ENCODE peak calls at places on chromosomes 2 and 18, in eight cellular contexts. S is pancreas; L is psoas muscle; K is CD8-positive, alpha-beta T cell; E is IMR-90; W is heart right ventricle; Z is gastrocnemius medialis; R is HCT116. T is an unnamed sample.

GRCh38 chr18:71807586-71807985 is 736.6 kb downstream of the CBLN2 start:
- DNase-seq in S (no peak), L (no peak), K (no peak), E (peak; percentile 12), W (no peak), Z (no peak), R (no peak), T (no peak)

GRCh38 chr2:3605013-3605961 is 10.4 kb downstream of the COLEC11 start:
- DNase-seq in S (peak; percentile 91), L (peak; percentile 88), K (no peak), E (no peak), W (no peak), Z (no peak), R (peak; percentile 82), T (no peak)

GRCh38 chr2:131148426-131148825 is 43.3 kb downstream of the PLEKHB2 start:
- DNase-seq in S (no peak), L (no peak), K (no peak), E (no peak), W (no peak), Z (no peak), R (no peak), T (no peak)

GRCh38 chr18:13137041-13137938 is 81.3 kb upstream of the LDLRAD4 start:
- DNase-seq in S (peak; percentile 80), L (peak; percentile 64), K (peak; percentile 29), E (no peak), W (peak; percentile 55), Z (no peak), R (no peak), T (peak; percentile 24)

GRCh38 chr18:48300463-48300961 is 108.7 kb downstream of the ZBTB7C start:
- DNase-seq in S (no peak), L (no peak), K (no peak), E (no peak), W (no peak), Z (peak; percentile 18), R (no peak), T (no peak)

GRCh38 chr2:234181128-234181527 is 130.6 kb downstream of the SPP2 start:
- DNase-seq in S (no peak), L (no peak), K (no peak), E (no peak), W (no peak), Z (no peak), R (no peak), T (no peak)

GRCh38 chr2:95729556-95729955 is 137.8 kb downstream of the TRIM43 start:
- DNase-seq in S (no peak), L (no peak), K (no peak), E (no peak), W (no peak), Z (no peak), R (no peak), T (no peak)

GRCh38 chr2:20613342-20613916 is 37.5 kb downstream of the HS1BP3 start:
- DNase-seq in S (peak; percentile 28), L (peak; percentile 42), K (no peak), E (no peak), W (peak; percentile 24), Z (peak; percentile 60), R (no peak), T (peak; percentile 16)

GRCh38 chr2:41040782-41041181 is 588.9 kb upstream of the SLC8A1 start:
- DNase-seq in S (no peak), L (no peak), K (no peak), E (no peak), W (no peak), Z (no peak), R (no peak), T (no peak)

GRCh38 chr18:26134110-26134509 is 441 bp downstream of the PSMA8 start:
- DNase-seq in S (no peak), L (no peak), K (no peak), E (no peak), W (no peak), Z (no peak), R (no peak), T (no peak)

GRCh38 chr2:39996653-39997080 is 217.6 kb upstream of the THUMPD2 start:
- DNase-seq in S (no peak), L (no peak), K (no peak), E (peak; percentile 95), W (no peak), Z (no peak), R (peak; percentile 68), T (no peak)

GRCh38 chr2:223460774-223461211 is 141.4 kb downstream of the SCG2 start:
- DNase-seq in S (no peak), L (no peak), K (no peak), E (peak; percentile 82), W (no peak), Z (no peak), R (peak; percentile 67), T (no peak)

GRCh38 chr2:196376984-196377877 is 205.9 kb upstream of the STK17B start:
- DNase-seq in S (no peak), L (no peak), K (no peak), E (peak; percentile 10), W (no peak), Z (no peak), R (no peak), T (no peak)

GRCh38 chr2:224151161-224151560 is 112.1 kb upstream of the SERPINE2 start:
- DNase-seq in S (no peak), L (no peak), K (no peak), E (peak; percentile 69), W (no peak), Z (no peak), R (no peak), T (no peak)

GRCh38 chr2:219131744-219132143 is 28.9 kb downstream of the NHEJ1 start:
- DNase-seq in S (no peak), L (no peak), K (no peak), E (no peak), W (no peak), Z (no peak), R (no peak), T (no peak)

GRCh38 chr18:35705988-35706387 is 124.4 kb downstream of the GALNT1 start:
- DNase-seq in S (no peak), L (no peak), K (no peak), E (no peak), W (no peak), Z (no peak), R (no peak), T (no peak)

GRCh38 chr2:177316756-177317155 is 52.2 kb upstream of the NFE2L2 start:
- DNase-seq in S (no peak), L (no peak), K (no peak), E (no peak), W (no peak), Z (no peak), R (no peak), T (no peak)

GRCh38 chr2:153519260-153519875 is 40.8 kb upstream of the RPRM start:
- DNase-seq in S (no peak), L (peak; percentile 61), K (peak; percentile 20), E (peak; percentile 39), W (no peak), Z (no peak), R (peak; percentile 55), T (peak; percentile 42)

GRCh38 chr2:200184748-200185574 is 121.5 kb upstream of the SPATS2L start:
- DNase-seq in S (no peak), L (no peak), K (no peak), E (no peak), W (no peak), Z (no peak), R (no peak), T (no peak)

GRCh38 chr2:69358914-69359313 is 28.1 kb downstream of the GFPT1 start:
- DNase-seq in S (no peak), L (no peak), K (no peak), E (no peak), W (no peak), Z (no peak), R (no peak), T (no peak)

GRCh38 chr2:38463752-38464151 is 86.7 kb upstream of the ATL2 start:
- DNase-seq in S (no peak), L (no peak), K (no peak), E (no peak), W (no peak), Z (no peak), R (no peak), T (no peak)

DNA sequence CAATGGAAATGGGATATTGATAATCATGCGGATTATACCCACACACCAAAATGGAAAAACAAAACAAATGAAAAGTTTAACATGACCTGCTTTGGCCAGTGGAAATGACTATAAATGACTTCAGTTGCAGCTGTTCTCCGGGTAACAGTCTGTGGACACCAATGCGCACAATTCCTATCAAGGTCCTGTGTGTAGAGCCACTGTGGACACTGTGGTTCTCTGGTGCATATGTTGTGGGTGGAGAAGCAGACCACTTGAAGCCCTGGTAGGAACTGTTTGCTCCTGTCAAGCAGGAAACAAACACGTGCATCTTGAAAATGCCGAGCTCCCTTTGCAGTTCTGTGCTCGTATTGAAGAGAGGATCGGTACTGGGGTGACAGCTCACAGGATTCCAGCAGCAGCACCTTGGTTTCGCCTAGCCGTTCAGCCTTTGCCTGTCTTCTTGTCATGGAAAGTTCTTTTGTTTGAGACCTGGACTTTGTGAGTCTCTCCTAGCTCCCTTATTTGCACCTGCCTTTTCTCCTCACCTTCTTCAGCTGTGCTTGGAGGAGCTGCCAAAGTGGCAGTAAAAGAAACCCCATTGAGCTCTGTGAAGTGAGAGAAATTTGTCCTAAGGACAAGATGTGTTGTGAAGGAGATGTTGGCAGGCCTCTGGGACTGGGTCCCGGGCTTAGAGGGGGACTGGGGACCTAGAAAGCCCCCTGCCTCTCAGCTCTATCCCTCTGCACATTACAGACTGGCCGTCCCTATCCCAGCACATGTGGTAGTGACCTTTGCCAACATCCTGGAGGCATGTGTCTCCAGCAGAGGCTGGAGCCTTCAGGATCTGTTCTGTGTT is 33.0 kb downstream of the NCK2 start:
- DNase-seq in S (no peak), L (no peak), K (no peak), E (no peak), W (no peak), Z (no peak), R (no peak), T (no peak)
- H3K4me1 ChIP-seq in S (no peaks in the 10 kb centered on the region), L (peaks cover 67% of the 10 kb centered on the region), K (peaks cover 98% of the 10 kb centered on the region), E (peaks cover 10% of the 10 kb centered on the region), W (peaks cover 39% of the 10 kb centered on the region), Z (peaks cover 77% of the 10 kb centered on the region), R (no peaks in the 10 kb centered on the region), T (no peaks in the 10 kb centered on the region)

GRCh38 chr2:110931648-110932047 is 189.1 kb upstream of the BCL2L11 start:
- DNase-seq in S (no peak), L (no peak), K (no peak), E (peak; percentile 15), W (no peak), Z (no peak), R (no peak), T (no peak)
- TF ChIP-seq CTCF in S (no peak), L (no peak), K (no peak), E (no peak), W (no peak), Z (no peak), R (no peak), T (no peak)

DNA sequence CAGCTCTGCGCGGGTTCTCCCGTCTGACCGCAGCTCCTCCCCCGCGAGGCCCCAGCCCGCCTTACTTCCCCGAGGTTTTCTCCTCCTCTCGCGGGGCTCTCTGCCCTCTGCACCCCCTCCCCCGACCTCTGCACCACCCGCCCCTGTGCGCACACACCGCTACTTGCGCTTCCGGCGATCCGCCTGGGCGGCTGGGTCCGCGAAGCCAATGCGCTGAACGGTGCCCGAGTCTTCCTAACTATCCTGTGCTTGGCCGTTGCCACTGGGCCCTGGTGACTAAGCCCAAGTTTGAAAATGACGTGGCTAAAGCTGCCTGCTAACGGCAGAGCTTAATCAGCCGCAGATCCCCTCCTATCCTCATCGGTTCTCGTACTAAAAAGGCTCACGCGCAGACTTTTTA is 6.2 kb downstream of the ONECUT2 start:
- DNase-seq in S (no peak), L (no peak), K (no peak), E (peak; percentile 33), W (no peak), Z (no peak), R (no peak), T (no peak)
- H3K4me1 ChIP-seq in S (peaks cover 13% of the 10 kb centered on the region), L (peaks cover 31% of the 10 kb centered on the region), K (peaks cover 36% of the 10 kb centered on the region), E (no peaks in the 10 kb centered on the region), W (peaks cover 48% of the 10 kb centered on the region), Z (peaks cover 36% of the 10 kb centered on the region), R (peaks cover 13% of the 10 kb centered on the region), T (no peaks in the 10 kb centered on the region)

GRCh38 chr2:209556354-209556961 is 132.6 kb downstream of the MAP2 start:
- DNase-seq in S (no peak), L (no peak), K (no peak), E (peak; percentile 59), W (no peak), Z (no peak), R (peak; percentile 27), T (no peak)
- TF ChIP-seq CTCF in S (peak; percentile 23), L (peak; percentile 31), K (no peak), E (peak; percentile 67), W (peak; percentile 49), Z (peak; percentile 36), R (peak; percentile 48), T (no peak)